ENCODE peak calls at places on chromosomes 12 and 14, in four cellular contexts. V is RWPE1, P is suprapubic skin, F is astrocyte of the spinal cord. C is an unnamed sample.

GRCh38 chr12:22410497-22410896 is 76.0 kb upstream of the ST8SIA1 start:
- DNase-seq in V (peak; percentile 81), P (no peak), F (no peak), C (no peak)

GRCh38 chr12:113119980-113120669 is 15.4 kb downstream of the RASAL1 start:
- DNase-seq in P (no peak), F (no peak), V (no peak), C (no peak)

GRCh38 chr12:48165089-48166031 is 8.0 kb upstream of the ASB8 start:
- DNase-seq in P (no peak), F (peak; percentile 52), V (peak; percentile 64), C (no peak)

GRCh38 chr14:28671425-28671824 is 95.2 kb upstream of the FOXG1 start:
- DNase-seq in P (no peak), F (peak; percentile 81), V (peak; percentile 32), C (no peak)

GRCh38 chr12:110282956-110283817 is 2.1 kb downstream of the ATP2A2 start:
- DNase-seq in P (no peak), V (no peak), F (no peak), C (no peak)

GRCh38 chr12:119676573-119676972 is 8.6 kb downstream of the PRKAB1 start:
- DNase-seq in V (no peak), F (no peak), P (no peak), C (no peak)

GRCh38 chr12:101642115-101643067 is 47.6 kb downstream of the MYBPC1 start:
- DNase-seq in V (no peak), F (no peak), P (no peak), C (no peak)

GRCh38 chr14:31659278-31659677 is 98.1 kb downstream of the NUBPL start:
- DNase-seq in V (no peak), F (no peak), P (no peak), C (no peak)

GRCh38 chr14:71209888-71210287 is 302.6 kb downstream of the PCNX1 start:
- DNase-seq in V (no peak), F (no peak), P (no peak), C (no peak)

GRCh38 chr12:93139028-93139665 is 210.1 kb upstream of the EEA1 start:
- DNase-seq in V (no peak), F (no peak), P (no peak), C (no peak)

GRCh38 chr14:67420102-67420739 is 8.3 kb upstream of the PLEK2 start:
- DNase-seq in F (no peak), V (no peak), P (no peak), C (no peak)

GRCh38 chr12:45130881-45131281 is 80.0 kb upstream of the DBX2 start:
- DNase-seq in V (peak; percentile 51), F (peak; percentile 77), P (no peak), C (no peak)

GRCh38 chr12:18799561-18799960 is 61.6 kb downstream of the CAPZA3 start:
- DNase-seq in P (no peak), F (peak; percentile 18), V (no peak), C (no peak)

GRCh38 chr12:7483343-7483742 is 20.2 kb downstream of the CD163 start:
- DNase-seq in F (no peak), V (no peak), P (no peak), C (no peak)

GRCh38 chr12:64625243-64626077 is 15.2 kb downstream of the RASSF3 start:
- DNase-seq in V (peak; percentile 60), F (peak; percentile 91), P (peak; percentile 68), C (no peak)

GRCh38 chr12:3049596-3050314 is 27.4 kb upstream of the TSPAN9 start:
- DNase-seq in V (no peak), P (no peak), F (no peak), C (no peak)

GRCh38 chr14:91413547-91414474 is 3.8 kb downstream of the CCDC88C start:
- DNase-seq in V (peak; percentile 39), P (no peak), F (no peak), C (no peak)

GRCh38 chr12:131090254-131091210 is 136.8 kb downstream of the ADGRD1 start:
- DNase-seq in V (no peak), P (no peak), F (no peak), C (peak; percentile 4)

GRCh38 chr14:29390046-29390841 is 537.4 kb downstream of the PRKD1 start:
- DNase-seq in P (no peak), F (no peak), V (no peak), C (no peak)

GRCh38 chr12:109740694-109741245 is 27.1 kb downstream of the FAM222A start:
- DNase-seq in F (no peak), V (no peak), P (peak; percentile 33), C (no peak)

GRCh38 chr12:112419269-112420133 is 754 bp downstream of the PTPN11 start:
- DNase-seq in V (peak; percentile 86), F (peak; percentile 75), P (peak; percentile 88), C (peak; percentile 59)

GRCh38 chr14:104445832-104446381 is 133.7 kb upstream of the C14orf180 start:
- DNase-seq in P (no peak), V (no peak), F (no peak), C (peak; percentile 10)

GRCh38 chr14:69672372-69672771 is 61.0 kb downstream of the SUSD6 start:
- DNase-seq in F (no peak), V (no peak), P (no peak), C (no peak)

GRCh38 chr12:55619352-55620138 is 17.1 kb upstream of the OR10P1 start:
- DNase-seq in P (no peak), F (peak; percentile 93), V (peak; percentile 89), C (no peak)

GRCh38 chr14:73567951-73568885 is 795 bp upstream of the ACOT2 start:
- DNase-seq in F (peak; percentile 6), P (no peak), V (no peak), C (no peak)

GRCh38 chr12:124359671-124360581 is 65.0 kb downstream of the RFLNA start:
- DNase-seq in P (peak; percentile 87), V (no peak), F (peak; percentile 22), C (no peak)

GRCh38 chr14:78673845-78674244 is 503.7 kb downstream of the NRXN3 start:
- DNase-seq in P (no peak), V (no peak), F (no peak), C (no peak)

GRCh38 chr14:69535230-69535848 is 39.3 kb downstream of the CCDC177 start:
- DNase-seq in F (peak; percentile 32), V (peak; percentile 76), P (no peak), C (no peak)

DNA sequence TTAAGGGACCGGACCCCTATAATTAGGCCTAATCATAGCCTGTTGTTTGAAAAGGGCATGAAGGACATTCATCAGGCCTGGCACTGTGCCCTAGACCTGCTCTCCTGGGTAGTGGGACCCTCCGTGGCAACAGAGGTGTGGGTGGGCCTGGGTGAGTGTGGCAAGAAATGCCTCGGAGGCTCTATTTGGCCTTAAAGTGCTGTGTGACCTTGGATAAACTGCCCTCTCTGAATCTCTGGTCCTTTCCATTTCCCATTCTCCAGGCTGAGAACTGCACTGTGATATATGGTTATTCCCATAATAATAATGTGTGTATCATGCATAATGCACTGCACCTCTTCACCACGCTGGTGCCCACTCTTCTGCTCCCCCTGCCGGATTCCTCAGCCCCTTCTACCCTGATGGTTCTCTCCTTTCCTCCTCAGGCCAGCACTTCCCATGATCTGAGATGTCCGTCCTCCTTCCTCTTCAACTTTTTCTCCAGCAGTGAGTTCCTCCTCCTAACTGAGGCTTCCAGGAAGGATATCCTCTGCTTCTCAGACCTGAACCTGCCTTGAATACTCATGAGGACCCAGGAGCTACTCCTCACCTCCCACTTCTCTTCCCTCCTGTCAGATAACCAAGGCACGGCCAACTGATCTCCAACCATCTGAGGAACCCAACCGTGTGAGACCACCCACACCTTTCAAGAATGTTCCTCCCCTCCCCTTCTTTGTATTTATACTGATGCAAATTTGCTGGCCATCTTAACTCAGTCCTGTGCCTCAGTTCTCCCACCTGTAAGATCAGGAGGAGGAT is 111.0 kb upstream of the PZP start:
- DNase-seq in P (no peak), F (no peak), V (no peak), C (no peak)
- TF ChIP-seq CTCF in P (no peak), F (peak; percentile 42), V (no peak), C (no peak)

DNA sequence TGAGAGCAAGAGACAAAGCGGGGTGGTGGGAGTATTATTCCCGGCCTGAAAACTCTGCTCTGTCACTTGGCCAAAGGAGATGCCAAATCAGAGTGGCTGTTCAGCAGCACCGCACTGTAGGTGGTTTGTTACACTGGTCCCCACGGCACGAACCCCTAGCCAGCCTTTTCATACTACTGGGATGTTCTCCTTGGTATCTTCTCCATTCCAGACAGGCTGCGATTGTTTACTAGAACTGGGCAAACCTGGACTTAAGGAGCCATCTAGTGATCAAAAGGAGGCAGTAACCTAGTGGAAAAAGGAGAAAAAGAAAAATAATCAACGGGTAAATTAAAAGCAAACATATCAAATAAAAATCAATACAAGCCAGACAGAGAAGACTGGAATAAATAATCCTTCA is 58.9 kb upstream of the TMTC2 start:
- DNase-seq in V (peak; percentile 32), P (no peak), F (peak; percentile 33), C (no peak)
- TF ChIP-seq CTCF in V (peak; percentile 13), P (no peak), F (peak; percentile 60), C (no peak)

DNA sequence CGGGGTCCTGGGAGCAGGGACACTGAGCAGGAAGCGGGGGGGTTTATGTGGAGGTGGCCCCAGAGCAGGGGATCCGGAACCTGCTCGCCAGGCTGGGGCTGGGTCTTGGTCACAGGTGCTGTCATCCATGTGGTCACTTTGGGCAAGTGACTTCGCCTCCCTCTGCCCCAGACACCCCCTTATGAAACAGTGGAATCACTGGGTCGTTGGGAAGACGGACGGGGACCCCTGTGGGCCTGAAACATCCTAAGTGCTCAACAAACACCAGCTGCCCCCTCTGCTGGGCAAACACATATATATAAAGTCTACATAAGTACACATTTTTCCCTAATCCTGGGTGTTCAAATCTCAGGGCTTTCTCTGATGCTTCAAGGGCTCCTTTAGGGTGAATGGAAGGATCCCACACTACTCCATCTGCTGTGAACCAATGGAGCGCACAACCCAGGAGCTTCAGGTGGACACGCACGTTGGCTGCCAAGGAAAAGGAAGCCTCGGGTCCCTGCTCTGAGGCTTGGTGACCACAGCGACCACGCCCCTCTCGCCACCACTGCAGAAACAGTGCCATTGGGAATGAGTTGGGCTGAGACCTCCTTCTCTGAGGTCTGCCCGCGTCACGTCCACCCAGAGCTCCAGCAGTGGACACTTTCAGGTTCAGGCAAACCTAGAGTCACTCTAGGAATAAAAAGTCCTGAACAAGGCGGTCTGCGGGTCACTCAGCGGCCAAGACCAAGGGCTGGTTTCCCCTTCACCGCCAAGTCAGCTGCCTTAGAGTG is 54.6 kb downstream of the CDC42BPB start:
- DNase-seq in P (peak; percentile 53), F (no peak), V (no peak), C (no peak)
- TF ChIP-seq CTCF in P (no peak), F (peak; percentile 12), V (no peak), C (no peak)

GRCh38 chr12:100163416-100164152 is 20.9 kb upstream of the BLTP3B start:
- DNase-seq in P (peak; percentile 77), F (peak; percentile 35), V (peak; percentile 80), C (no peak)
- TF ChIP-seq CTCF in P (no peak), F (no peak), V (peak; percentile 37), C (no peak)